ENCODE peak calls at places on chromosomes 12 and 14, in four cellular contexts. O is ACHN; H is sciatic nerve; Q is activated naive CD8-positive, alpha-beta T cell treated with anti-CD3 and anti-CD28 coated beads, Interleukin-2, amount 50 U/mL, for 24 hours. N is an unnamed sample.

GRCh38 chr14:106377432-106377831 is 851.0 kb downstream of the TMEM121 start:
- DNase-seq in O (no peak), H (no peak), Q (no peak), N (no peak)

GRCh38 chr14:90489916-90490726 is 93.3 kb downstream of the CALM1 start:
- DNase-seq in O (no peak), H (no peak), Q (no peak), N (no peak)

GRCh38 chr12:46387697-46388096 is 15.1 kb upstream of the SLC38A2 start:
- DNase-seq in O (peak; percentile 59), H (no peak), Q (peak; percentile 57), N (no peak)

GRCh38 chr12:75329918-75330826 is at the start of gene CAPS2:
- DNase-seq in O (peak; percentile 95), H (peak; percentile 84), Q (peak; percentile 71), N (peak; percentile 79)

GRCh38 chr14:40417777-40418401 is 985.7 kb upstream of the FBXO33 start:
- DNase-seq in O (peak; percentile 44), H (no peak), Q (peak; percentile 3), N (peak; percentile 1)

GRCh38 chr12:14910090-14910915 is 24.6 kb upstream of the MGP start:
- DNase-seq in O (no peak), H (no peak), Q (peak; percentile 23), N (peak; percentile 90)

GRCh38 chr12:57092529-57092862 is 3.6 kb downstream of the NAB2 start:
- DNase-seq in O (no peak), H (peak; percentile 54), Q (no peak), N (no peak)

GRCh38 chr12:25775968-25776367 is 182.5 kb upstream of the RASSF8 start:
- DNase-seq in O (no peak), H (no peak), Q (no peak), N (peak; percentile 84)

GRCh38 chr12:92049403-92049802 is 96.2 kb downstream of the BTG1 start:
- DNase-seq in O (no peak), H (no peak), Q (no peak), N (no peak)

GRCh38 chr14:90239139-90239538 is 17.2 kb upstream of the PSMC1 start:
- DNase-seq in O (no peak), H (no peak), Q (peak; percentile 12), N (peak; percentile 24)

GRCh38 chr12:107349008-107349747 is 255.8 kb upstream of the CRY1 start:
- DNase-seq in O (peak; percentile 79), H (no peak), Q (no peak), N (peak; percentile 66)

GRCh38 chr12:9902539-9903228 is 21.4 kb downstream of the KLRF2 start:
- DNase-seq in O (no peak), H (no peak), Q (no peak), N (no peak)

GRCh38 chr12:106519587-106519986 is 63.2 kb upstream of the RFX4 start:
- DNase-seq in O (no peak), H (no peak), Q (no peak), N (no peak)

GRCh38 chr12:116299548-116300150 is 22.2 kb upstream of the MED13L start:
- DNase-seq in O (no peak), H (no peak), Q (no peak), N (no peak)

GRCh38 chr12:52832960-52833905 is 878 bp downstream of the KRT79 start:
- DNase-seq in O (no peak), H (no peak), Q (no peak), N (no peak)

GRCh38 chr12:7130791-7131501 is 775 bp downstream of the CLSTN3 start:
- DNase-seq in O (peak; percentile 71), H (peak; percentile 78), Q (peak; percentile 73), N (peak; percentile 38)

GRCh38 chr14:66117600-66117999 is 368.6 kb upstream of the CCDC196 start:
- DNase-seq in O (peak; percentile 35), H (no peak), Q (no peak), N (peak; percentile 83)

GRCh38 chr12:65603428-65604351 is 220.6 kb upstream of the HMGA2 start:
- DNase-seq in O (peak; percentile 98), H (no peak), Q (no peak), N (peak; percentile 90)

GRCh38 chr12:133203344-133204263 is 22.3 kb downstream of the ZNF268 start:
- DNase-seq in O (peak; percentile 44), H (no peak), Q (no peak), N (peak; percentile 16)

GRCh38 chr14:81565441-81566290 is 32.0 kb upstream of the SEL1L start:
- DNase-seq in O (peak; percentile 16), H (no peak), Q (peak; percentile 9), N (peak; percentile 15)

GRCh38 chr14:24430143-24430681 is 458 bp downstream of the KHNYN start:
- DNase-seq in O (peak; percentile 64), H (peak; percentile 91), Q (peak; percentile 68), N (peak; percentile 80)

GRCh38 chr12:113019045-113019444 is 37.5 kb upstream of the DTX1 start:
- DNase-seq in O (no peak), H (no peak), Q (no peak), N (peak; percentile 67)

GRCh38 chr14:64736271-64737131 is 32.3 kb downstream of the PLEKHG3 start:
- DNase-seq in O (no peak), H (peak; percentile 40), Q (no peak), N (no peak)

GRCh38 chr14:52661314-52661713 is 34.0 kb downstream of the ERO1A start:
- DNase-seq in O (no peak), H (no peak), Q (no peak), N (no peak)

GRCh38 chr12:123512838-123513665 is 20.5 kb downstream of the RILPL1 start:
- DNase-seq in O (no peak), H (no peak), Q (no peak), N (no peak)

GRCh38 chr12:24012528-24012927 is 63.1 kb upstream of the SOX5 start:
- DNase-seq in O (peak; percentile 8), H (no peak), Q (no peak), N (peak; percentile 23)

GRCh38 chr14:56998728-56999127 is 188.4 kb upstream of the OTX2 start:
- DNase-seq in O (no peak), H (no peak), Q (no peak), N (no peak)

GRCh38 chr12:52645120-52645761 is 6.8 kb downstream of the KRT2 start:
- DNase-seq in O (no peak), H (no peak), Q (no peak), N (no peak)

GRCh38 chr12:19894049-19894448 is 454.8 kb downstream of the AEBP2 start:
- DNase-seq in O (no peak), H (no peak), Q (no peak), N (no peak)

GRCh38 chr14:95931384-95931783 is 54.8 kb downstream of the TUNAR start:
- DNase-seq in O (no peak), H (no peak), Q (no peak), N (no peak)

GRCh38 chr12:25322351-25322750 is 71.6 kb upstream of the KRAS start:
- DNase-seq in O (no peak), H (no peak), Q (no peak), N (no peak)

GRCh38 chr14:69613312-69614073 is 2.1 kb downstream of the SUSD6 start:
- DNase-seq in O (no peak), H (no peak), Q (no peak), N (no peak)

GRCh38 chr12:124928095-124928911 is 13.9 kb upstream of the UBC start:
- DNase-seq in O (peak; percentile 99), H (peak; percentile 81), Q (peak; percentile 61), N (peak; percentile 74)

GRCh38 chr12:20429876-20430275 is 61.5 kb downstream of the PDE3A start:
- DNase-seq in O (no peak), H (no peak), Q (no peak), N (no peak)

GRCh38 chr14:20556500-20557211 is 4.2 kb downstream of the RNASE9 start:
- DNase-seq in O (no peak), H (no peak), Q (no peak), N (no peak)

GRCh38 chr12:3837049-3837448 is 36.1 kb downstream of the PARP11 start:
- DNase-seq in O (peak; percentile 9), H (no peak), Q (no peak), N (no peak)